ENCODE peak calls at places on chromosomes 11 and 22, in four cellular contexts. Q is activated effector memory CD4-positive, alpha-beta T cell treated with Interleukin-2 at 50 U/mL for 16 hours; Z is NCI-H748 treated with DMSO at 0.1 percent for 48 hours; Y is cardiac fibroblast. X is an unnamed sample.
A peak's percentile ranks its signal among the peaks of the same experiment; 100 is the strongest.

GRCh38 chr22:45450931-45451651 is 37.6 kb downstream of the RIBC2 start:
- DNase-seq in Q (no peak), Z (no peak), Y (peak; percentile 92), X (no peak)

GRCh38 chr11:126354631-126355323 is 709 bp upstream of the ST3GAL4 start:
- DNase-seq in Q (no peak), Z (no peak), Y (no peak), X (no peak)

GRCh38 chr22:49492756-49493251 is 334.9 kb downstream of the BRD1 start:
- DNase-seq in Y (no peak), Z (no peak), Q (no peak), X (no peak)

GRCh38 chr11:2833938-2834892 is 51.4 kb downstream of the CDKN1C start:
- DNase-seq in Q (no peak), Z (no peak), Y (no peak), X (no peak)

GRCh38 chr11:8167796-8168195 is 1.0 kb downstream of the RIC3 start:
- DNase-seq in Y (peak; percentile 8), Q (no peak), Z (no peak), X (no peak)

GRCh38 chr11:66739983-66740382 is 11.0 kb upstream of the SPTBN2 start:
- DNase-seq in Z (no peak), Q (no peak), Y (no peak), X (no peak)

GRCh38 chr11:109849946-109850345 is 243.2 kb upstream of the ZC3H12C start:
- DNase-seq in Y (no peak), Q (no peak), Z (no peak), X (no peak)

GRCh38 chr11:47276923-47277322 is 7.0 kb downstream of the MADD start:
- DNase-seq in Z (no peak), Y (no peak), Q (no peak), X (no peak)

GRCh38 chr11:109304159-109304558 is 117.8 kb upstream of the C11orf87 start:
- DNase-seq in Z (no peak), Y (no peak), Q (no peak), X (no peak)

GRCh38 chr11:3623126-3623525 is 18.7 kb downstream of the ART5 start:
- DNase-seq in Q (no peak), Y (no peak), Z (no peak), X (no peak)

GRCh38 chr11:64924910-64925284 is 408 bp downstream of the PPP2R5B start:
- DNase-seq in Y (peak; percentile 13), Q (no peak), Z (no peak), X (no peak)

GRCh38 chr11:70158201-70158600 is 44.9 kb upstream of the FADD start:
- DNase-seq in Q (no peak), Y (peak; percentile 16), Z (no peak), X (no peak)

GRCh38 chr11:122741613-122742012 is 86.1 kb downstream of the UBASH3B start:
- DNase-seq in Z (no peak), Y (peak; percentile 74), Q (no peak), X (no peak)

GRCh38 chr22:45671051-45671782 is 417 bp upstream of the ATXN10 start:
- DNase-seq in Y (no peak), Z (no peak), Q (no peak), X (no peak)

GRCh38 chr11:122234257-122234656 is 118.2 kb upstream of the BLID start:
- DNase-seq in Q (no peak), Y (no peak), Z (no peak), X (no peak)

GRCh38 chr22:42769574-42770447 is 49.1 kb upstream of the A4GALT start:
- DNase-seq in Q (no peak), Z (no peak), Y (peak; percentile 88), X (no peak)

GRCh38 chr22:44291265-44292006 is 21.3 kb downstream of the SHISAL1 start:
- DNase-seq in Q (no peak), Y (no peak), Z (no peak), X (no peak)

GRCh38 chr11:3129591-3130268 is 35.4 kb downstream of the OSBPL5 start:
- DNase-seq in Z (no peak), Q (no peak), Y (no peak), X (no peak)

GRCh38 chr11:10793470-10794255 is 15.1 kb downstream of the EIF4G2 start:
- DNase-seq in Q (no peak), Z (no peak), Y (no peak), X (no peak)

GRCh38 chr11:110355011-110355744 is 58.8 kb upstream of the RDX start:
- DNase-seq in Z (no peak), Y (no peak), Q (no peak), X (no peak)

GRCh38 chr22:19607198-19608113 is 83.2 kb upstream of the CLDN5 start:
- DNase-seq in Y (peak; percentile 16), Q (peak; percentile 7), Z (peak; percentile 42), X (no peak)

GRCh38 chr11:33663121-33663520 is 37.5 kb downstream of the C11orf91 start:
- DNase-seq in Z (no peak), Q (no peak), Y (no peak), X (no peak)

GRCh38 chr22:29528144-29528543 is 25.4 kb downstream of the THOC5 start:
- DNase-seq in Z (no peak), Y (no peak), Q (no peak), X (no peak)

GRCh38 chr11:24661313-24661712 is 164.5 kb downstream of the LUZP2 start:
- DNase-seq in Q (no peak), Z (no peak), Y (no peak), X (no peak)

GRCh38 chr11:70887428-70887827 is 364.9 kb downstream of the SHANK2 start:
- DNase-seq in Z (no peak), Q (no peak), Y (no peak), X (no peak)

GRCh38 chr11:10941429-10941828 is 83.6 kb upstream of the ZBED5 start:
- DNase-seq in Y (peak; percentile 27), Q (no peak), Z (no peak), X (no peak)

GRCh38 chr11:84558085-84558905 is 1068.8 kb downstream of the DLG2 start:
- DNase-seq in Q (no peak), Z (no peak), Y (peak; percentile 65), X (peak; percentile 19)

GRCh38 chr22:30309981-30310672 is 16.6 kb downstream of the TBC1D10A start:
- DNase-seq in Y (peak; percentile 67), Z (no peak), Q (no peak), X (no peak)

GRCh38 chr11:127890026-127890611 is 697.2 kb downstream of the ETS1 start:
- DNase-seq in Z (no peak), Y (no peak), Q (no peak), X (no peak)

GRCh38 chr11:69010361-69010891 is 2.6 kb downstream of the MRGPRF start:
- DNase-seq in Q (no peak), Y (no peak), Z (no peak), X (no peak)

GRCh38 chr11:117827521-117828511 is 3.3 kb upstream of the FXYD2 start:
- DNase-seq in Y (no peak), Z (no peak), Q (peak; percentile 36), X (no peak)

GRCh38 chr11:118791961-118792578 is 1.1 kb upstream of the DDX6 start:
- DNase-seq in Q (peak; percentile 16), Y (peak; percentile 11), Z (no peak), X (no peak)

GRCh38 chr22:48362736-48363404 is 1464.8 kb downstream of the BRD1 start:
- DNase-seq in Z (no peak), Q (no peak), Y (no peak), X (no peak)

GRCh38 chr22:23396362-23397007 is 183.6 kb downstream of the IGLL1 start:
- DNase-seq in Q (no peak), Y (no peak), Z (no peak), X (no peak)

X was measured in NCI-H2227 treated with DMSO at 0.1 percent for 48 hours.